ENCODE peak calls at places on chromosomes 5 and 9, in seven cellular contexts. One of them, this sample, is unnamed.

GRCh38 chr9:131886839-131887238 is 147.0 kb upstream of the RAPGEF1 start:
- DNase-seq in epithelial cell of prostate: no peak
- DNase-seq in GM23248: no peak
- DNase-seq in AG04450: peak
- DNase-seq in heart right ventricle: no peak
- DNase-seq in mesenteric fat pad: no peak
- DNase-seq in activated CD8-positive, alpha-beta memory T cell treated with anti-CD3 and anti-CD28 coated beads, Interleukin-2, amount 50 U/mL, for 4 hours: no peak
- DNase-seq in this sample: no peak

GRCh38 chr5:38925154-38925925 is 79.5 kb downstream of the OSMR start:
- DNase-seq in epithelial cell of prostate: no peak
- DNase-seq in GM23248: peak
- DNase-seq in AG04450: peak
- DNase-seq in heart right ventricle: no peak
- DNase-seq in mesenteric fat pad: no peak
- DNase-seq in activated CD8-positive, alpha-beta memory T cell treated with anti-CD3 and anti-CD28 coated beads, Interleukin-2, amount 50 U/mL, for 4 hours: no peak
- DNase-seq in this sample: no peak

GRCh38 chr5:14153932-14154646 is 10.9 kb downstream of the TRIO start:
- DNase-seq in epithelial cell of prostate: no peak
- DNase-seq in GM23248: peak
- DNase-seq in AG04450: no peak
- DNase-seq in heart right ventricle: peak
- DNase-seq in mesenteric fat pad: no peak
- DNase-seq in activated CD8-positive, alpha-beta memory T cell treated with anti-CD3 and anti-CD28 coated beads, Interleukin-2, amount 50 U/mL, for 4 hours: no peak
- DNase-seq in this sample: peak

GRCh38 chr5:130708744-130709143 is 456.3 kb downstream of the HINT1 start:
- DNase-seq in epithelial cell of prostate: no peak
- DNase-seq in GM23248: no peak
- DNase-seq in AG04450: no peak
- DNase-seq in heart right ventricle: no peak
- DNase-seq in mesenteric fat pad: no peak
- DNase-seq in activated CD8-positive, alpha-beta memory T cell treated with anti-CD3 and anti-CD28 coated beads, Interleukin-2, amount 50 U/mL, for 4 hours: no peak
- DNase-seq in this sample: no peak

GRCh38 chr9:115717298-115717697 is 436.3 kb upstream of the PAPPA start:
- DNase-seq in epithelial cell of prostate: no peak
- DNase-seq in GM23248: peak
- DNase-seq in AG04450: no peak
- DNase-seq in heart right ventricle: no peak
- DNase-seq in mesenteric fat pad: no peak
- DNase-seq in activated CD8-positive, alpha-beta memory T cell treated with anti-CD3 and anti-CD28 coated beads, Interleukin-2, amount 50 U/mL, for 4 hours: no peak
- DNase-seq in this sample: no peak

GRCh38 chr5:148910686-148911361 is 84.4 kb downstream of the ADRB2 start:
- DNase-seq in epithelial cell of prostate: no peak
- DNase-seq in GM23248: peak
- DNase-seq in AG04450: no peak
- DNase-seq in heart right ventricle: no peak
- DNase-seq in mesenteric fat pad: no peak
- DNase-seq in activated CD8-positive, alpha-beta memory T cell treated with anti-CD3 and anti-CD28 coated beads, Interleukin-2, amount 50 U/mL, for 4 hours: no peak
- DNase-seq in this sample: peak

GRCh38 chr5:76542887-76543690 is 80.1 kb downstream of the F2RL2 start:
- DNase-seq in epithelial cell of prostate: no peak
- DNase-seq in GM23248: no peak
- DNase-seq in AG04450: no peak
- DNase-seq in heart right ventricle: no peak
- DNase-seq in mesenteric fat pad: no peak
- DNase-seq in activated CD8-positive, alpha-beta memory T cell treated with anti-CD3 and anti-CD28 coated beads, Interleukin-2, amount 50 U/mL, for 4 hours: peak
- DNase-seq in this sample: no peak

GRCh38 chr5:147689436-147689835 is 93.1 kb downstream of the JAKMIP2 start:
- DNase-seq in epithelial cell of prostate: no peak
- DNase-seq in GM23248: no peak
- DNase-seq in AG04450: no peak
- DNase-seq in heart right ventricle: no peak
- DNase-seq in mesenteric fat pad: no peak
- DNase-seq in activated CD8-positive, alpha-beta memory T cell treated with anti-CD3 and anti-CD28 coated beads, Interleukin-2, amount 50 U/mL, for 4 hours: no peak
- DNase-seq in this sample: no peak

GRCh38 chr9:125172351-125172750 is 17.3 kb downstream of the PPP6C start:
- DNase-seq in epithelial cell of prostate: no peak
- DNase-seq in GM23248: peak
- DNase-seq in AG04450: no peak
- DNase-seq in heart right ventricle: no peak
- DNase-seq in mesenteric fat pad: no peak
- DNase-seq in activated CD8-positive, alpha-beta memory T cell treated with anti-CD3 and anti-CD28 coated beads, Interleukin-2, amount 50 U/mL, for 4 hours: no peak
- DNase-seq in this sample: no peak

GRCh38 chr5:9176641-9177040 is 369.2 kb downstream of the SEMA5A start:
- DNase-seq in epithelial cell of prostate: no peak
- DNase-seq in GM23248: no peak
- DNase-seq in AG04450: no peak
- DNase-seq in heart right ventricle: no peak
- DNase-seq in mesenteric fat pad: no peak
- DNase-seq in activated CD8-positive, alpha-beta memory T cell treated with anti-CD3 and anti-CD28 coated beads, Interleukin-2, amount 50 U/mL, for 4 hours: no peak
- DNase-seq in this sample: no peak

GRCh38 chr9:122133263-122133983 is 26.2 kb downstream of the NDUFA8 start:
- DNase-seq in epithelial cell of prostate: no peak
- DNase-seq in GM23248: no peak
- DNase-seq in AG04450: no peak
- DNase-seq in heart right ventricle: peak
- DNase-seq in mesenteric fat pad: peak
- DNase-seq in activated CD8-positive, alpha-beta memory T cell treated with anti-CD3 and anti-CD28 coated beads, Interleukin-2, amount 50 U/mL, for 4 hours: no peak
- DNase-seq in this sample: peak

GRCh38 chr5:149079883-149080282 is 17.0 kb upstream of the SH3TC2 start:
- DNase-seq in epithelial cell of prostate: no peak
- DNase-seq in GM23248: no peak
- DNase-seq in AG04450: no peak
- DNase-seq in heart right ventricle: no peak
- DNase-seq in mesenteric fat pad: no peak
- DNase-seq in activated CD8-positive, alpha-beta memory T cell treated with anti-CD3 and anti-CD28 coated beads, Interleukin-2, amount 50 U/mL, for 4 hours: no peak
- DNase-seq in this sample: no peak

GRCh38 chr9:81083821-81084512 is 605.4 kb downstream of the TLE1 start:
- DNase-seq in epithelial cell of prostate: no peak
- DNase-seq in GM23248: peak
- DNase-seq in AG04450: no peak
- DNase-seq in heart right ventricle: no peak
- DNase-seq in mesenteric fat pad: no peak
- DNase-seq in activated CD8-positive, alpha-beta memory T cell treated with anti-CD3 and anti-CD28 coated beads, Interleukin-2, amount 50 U/mL, for 4 hours: no peak
- DNase-seq in this sample: no peak

GRCh38 chr5:142686210-142686734 is 382 bp upstream of the FGF1 start:
- DNase-seq in epithelial cell of prostate: no peak
- DNase-seq in GM23248: no peak
- DNase-seq in AG04450: no peak
- DNase-seq in heart right ventricle: no peak
- DNase-seq in mesenteric fat pad: no peak
- DNase-seq in activated CD8-positive, alpha-beta memory T cell treated with anti-CD3 and anti-CD28 coated beads, Interleukin-2, amount 50 U/mL, for 4 hours: no peak
- DNase-seq in this sample: no peak

GRCh38 chr9:127013597-127013996 is 99.0 kb downstream of the RALGPS1 start:
- DNase-seq in epithelial cell of prostate: no peak
- DNase-seq in GM23248: peak
- DNase-seq in AG04450: no peak
- DNase-seq in heart right ventricle: no peak
- DNase-seq in mesenteric fat pad: peak
- DNase-seq in activated CD8-positive, alpha-beta memory T cell treated with anti-CD3 and anti-CD28 coated beads, Interleukin-2, amount 50 U/mL, for 4 hours: no peak
- DNase-seq in this sample: no peak

GRCh38 chr9:13841801-13842462 is 472.0 kb downstream of the NFIB start:
- DNase-seq in epithelial cell of prostate: no peak
- DNase-seq in GM23248: no peak
- DNase-seq in AG04450: no peak
- DNase-seq in heart right ventricle: peak
- DNase-seq in mesenteric fat pad: no peak
- DNase-seq in activated CD8-positive, alpha-beta memory T cell treated with anti-CD3 and anti-CD28 coated beads, Interleukin-2, amount 50 U/mL, for 4 hours: no peak
- DNase-seq in this sample: peak

GRCh38 chr5:122165574-122166021 is 36.3 kb downstream of the ZNF474 start:
- DNase-seq in epithelial cell of prostate: no peak
- DNase-seq in GM23248: peak
- DNase-seq in AG04450: no peak
- DNase-seq in heart right ventricle: no peak
- DNase-seq in mesenteric fat pad: no peak
- DNase-seq in activated CD8-positive, alpha-beta memory T cell treated with anti-CD3 and anti-CD28 coated beads, Interleukin-2, amount 50 U/mL, for 4 hours: no peak
- DNase-seq in this sample: no peak

GRCh38 chr9:109166771-109167601 is at the start of gene FRRS1L:
- DNase-seq in epithelial cell of prostate: no peak
- DNase-seq in GM23248: peak
- DNase-seq in AG04450: no peak
- DNase-seq in heart right ventricle: no peak
- DNase-seq in mesenteric fat pad: no peak
- DNase-seq in activated CD8-positive, alpha-beta memory T cell treated with anti-CD3 and anti-CD28 coated beads, Interleukin-2, amount 50 U/mL, for 4 hours: no peak
- DNase-seq in this sample: no peak

GRCh38 chr5:39013938-39014337 is 60.3 kb downstream of the RICTOR start:
- DNase-seq in epithelial cell of prostate: no peak
- DNase-seq in GM23248: peak
- DNase-seq in AG04450: peak
- DNase-seq in heart right ventricle: no peak
- DNase-seq in mesenteric fat pad: no peak
- DNase-seq in activated CD8-positive, alpha-beta memory T cell treated with anti-CD3 and anti-CD28 coated beads, Interleukin-2, amount 50 U/mL, for 4 hours: no peak
- DNase-seq in this sample: no peak

GRCh38 chr5:160324885-160325284 is 12.5 kb upstream of the CCNJL start:
- DNase-seq in epithelial cell of prostate: no peak
- DNase-seq in GM23248: no peak
- DNase-seq in AG04450: no peak
- DNase-seq in heart right ventricle: no peak
- DNase-seq in mesenteric fat pad: no peak
- DNase-seq in activated CD8-positive, alpha-beta memory T cell treated with anti-CD3 and anti-CD28 coated beads, Interleukin-2, amount 50 U/mL, for 4 hours: no peak
- DNase-seq in this sample: no peak

GRCh38 chr9:101778332-101778731 is 39.9 kb upstream of the GRIN3A start:
- DNase-seq in epithelial cell of prostate: no peak
- DNase-seq in GM23248: no peak
- DNase-seq in AG04450: no peak
- DNase-seq in heart right ventricle: no peak
- DNase-seq in mesenteric fat pad: no peak
- DNase-seq in activated CD8-positive, alpha-beta memory T cell treated with anti-CD3 and anti-CD28 coated beads, Interleukin-2, amount 50 U/mL, for 4 hours: no peak
- DNase-seq in this sample: no peak

GRCh38 chr5:110094109-110094508 is 404.4 kb downstream of the MAN2A1 start:
- DNase-seq in epithelial cell of prostate: no peak
- DNase-seq in GM23248: no peak
- DNase-seq in AG04450: no peak
- DNase-seq in heart right ventricle: no peak
- DNase-seq in mesenteric fat pad: no peak
- DNase-seq in activated CD8-positive, alpha-beta memory T cell treated with anti-CD3 and anti-CD28 coated beads, Interleukin-2, amount 50 U/mL, for 4 hours: no peak
- DNase-seq in this sample: no peak

GRCh38 chr9:70902705-70903131 is 218.7 kb downstream of the TRPM3 start:
- DNase-seq in epithelial cell of prostate: peak
- DNase-seq in GM23248: peak
- DNase-seq in AG04450: peak
- DNase-seq in heart right ventricle: peak
- DNase-seq in mesenteric fat pad: no peak
- DNase-seq in activated CD8-positive, alpha-beta memory T cell treated with anti-CD3 and anti-CD28 coated beads, Interleukin-2, amount 50 U/mL, for 4 hours: no peak
- DNase-seq in this sample: no peak

GRCh38 chr9:652896-653295 is 188.6 kb upstream of the DMRT1 start:
- DNase-seq in epithelial cell of prostate: no peak
- DNase-seq in GM23248: no peak
- DNase-seq in AG04450: no peak
- DNase-seq in heart right ventricle: peak
- DNase-seq in mesenteric fat pad: no peak
- DNase-seq in activated CD8-positive, alpha-beta memory T cell treated with anti-CD3 and anti-CD28 coated beads, Interleukin-2, amount 50 U/mL, for 4 hours: no peak
- DNase-seq in this sample: peak

GRCh38 chr9:89796606-89797005 is 191.8 kb downstream of the GADD45G start:
- DNase-seq in epithelial cell of prostate: no peak
- DNase-seq in GM23248: no peak
- DNase-seq in AG04450: no peak
- DNase-seq in heart right ventricle: no peak
- DNase-seq in mesenteric fat pad: peak
- DNase-seq in activated CD8-positive, alpha-beta memory T cell treated with anti-CD3 and anti-CD28 coated beads, Interleukin-2, amount 50 U/mL, for 4 hours: no peak
- DNase-seq in this sample: no peak

GRCh38 chr9:132201139-132201538 is 39.3 kb downstream of the NTNG2 start:
- DNase-seq in epithelial cell of prostate: no peak
- DNase-seq in GM23248: no peak
- DNase-seq in AG04450: no peak
- DNase-seq in heart right ventricle: no peak
- DNase-seq in mesenteric fat pad: no peak
- DNase-seq in activated CD8-positive, alpha-beta memory T cell treated with anti-CD3 and anti-CD28 coated beads, Interleukin-2, amount 50 U/mL, for 4 hours: no peak
- DNase-seq in this sample: no peak

GRCh38 chr9:127561491-127562270 is 50.4 kb upstream of the STXBP1 start:
- DNase-seq in epithelial cell of prostate: peak
- DNase-seq in GM23248: peak
- DNase-seq in AG04450: peak
- DNase-seq in heart right ventricle: peak
- DNase-seq in mesenteric fat pad: no peak
- DNase-seq in activated CD8-positive, alpha-beta memory T cell treated with anti-CD3 and anti-CD28 coated beads, Interleukin-2, amount 50 U/mL, for 4 hours: no peak
- DNase-seq in this sample: peak

GRCh38 chr5:78735834-78736463 is 87.4 kb upstream of the LHFPL2 start:
- DNase-seq in epithelial cell of prostate: no peak
- DNase-seq in GM23248: no peak
- DNase-seq in AG04450: no peak
- DNase-seq in heart right ventricle: no peak
- DNase-seq in mesenteric fat pad: no peak
- DNase-seq in activated CD8-positive, alpha-beta memory T cell treated with anti-CD3 and anti-CD28 coated beads, Interleukin-2, amount 50 U/mL, for 4 hours: no peak
- DNase-seq in this sample: no peak

GRCh38 chr5:96370981-96371380 is 62.1 kb downstream of the PCSK1 start:
- DNase-seq in epithelial cell of prostate: no peak
- DNase-seq in GM23248: no peak
- DNase-seq in AG04450: no peak
- DNase-seq in heart right ventricle: no peak
- DNase-seq in mesenteric fat pad: no peak
- DNase-seq in activated CD8-positive, alpha-beta memory T cell treated with anti-CD3 and anti-CD28 coated beads, Interleukin-2, amount 50 U/mL, for 4 hours: no peak
- DNase-seq in this sample: no peak

GRCh38 chr5:28344803-28345433 is 1306.5 kb upstream of the CDH9 start:
- DNase-seq in epithelial cell of prostate: no peak
- DNase-seq in GM23248: peak
- DNase-seq in AG04450: no peak
- DNase-seq in heart right ventricle: no peak
- DNase-seq in mesenteric fat pad: no peak
- DNase-seq in activated CD8-positive, alpha-beta memory T cell treated with anti-CD3 and anti-CD28 coated beads, Interleukin-2, amount 50 U/mL, for 4 hours: no peak
- DNase-seq in this sample: no peak

GRCh38 chr9:76654575-76654974 is 109.7 kb upstream of the PCA3 start:
- DNase-seq in epithelial cell of prostate: peak
- DNase-seq in GM23248: peak
- DNase-seq in AG04450: peak
- DNase-seq in heart right ventricle: no peak
- DNase-seq in mesenteric fat pad: no peak
- DNase-seq in activated CD8-positive, alpha-beta memory T cell treated with anti-CD3 and anti-CD28 coated beads, Interleukin-2, amount 50 U/mL, for 4 hours: no peak
- DNase-seq in this sample: no peak

GRCh38 chr9:135340143-135340655 is 139.4 kb upstream of the PPP1R26 start:
- DNase-seq in epithelial cell of prostate: no peak
- DNase-seq in GM23248: no peak
- DNase-seq in AG04450: no peak
- DNase-seq in heart right ventricle: no peak
- DNase-seq in mesenteric fat pad: no peak
- DNase-seq in activated CD8-positive, alpha-beta memory T cell treated with anti-CD3 and anti-CD28 coated beads, Interleukin-2, amount 50 U/mL, for 4 hours: no peak
- DNase-seq in this sample: no peak

GRCh38 chr9:74443036-74443750 is 53.9 kb upstream of the RORB start:
- DNase-seq in epithelial cell of prostate: peak
- DNase-seq in GM23248: peak
- DNase-seq in AG04450: no peak
- DNase-seq in heart right ventricle: no peak
- DNase-seq in mesenteric fat pad: no peak
- DNase-seq in activated CD8-positive, alpha-beta memory T cell treated with anti-CD3 and anti-CD28 coated beads, Interleukin-2, amount 50 U/mL, for 4 hours: no peak
- DNase-seq in this sample: no peak